ENCODE peak calls at places on chromosomes 3 and 15, in seven cellular contexts. O is cardiac fibroblast; N is uterus; H is NCI-H2081; R is activated CD4-positive, alpha-beta T cell treated with anti-CD3 and anti-CD28 coated beads for 4 hours; M is activated T-helper 1 cell treated with anti-CD3 and anti-CD28 coated beads, Interleukin-12 subunit alpha, Interleukin-12 subunit beta, Interleukin-2, Interleukin-4 antibody, amounts not matched to agents 30 ng/mL and 10 ng/mL and 1 ng/mL, durations not matched to agents 14 hours and 24 hours and 36 hours; S is NCI-H1105 treated with DMSO at 0.1 percent for 48 hours. D is an unnamed sample.
A peak's percentile ranks its signal among the peaks of the same experiment; 100 is the strongest.

GRCh38 chr15:33621156-33621555 is 310.4 kb downstream of the RYR3 start:
- DNase-seq in S (no peak), N (no peak), R (no peak), H (no peak), M (no peak), O (peak; percentile 8), D (no peak)

GRCh38 chr15:62122249-62122648 is 42.8 kb downstream of the C2CD4B start:
- DNase-seq in R (no peak), H (no peak), S (no peak), N (no peak), M (no peak), O (no peak), D (no peak)

GRCh38 chr3:184637705-184638104 is 74.2 kb downstream of the MAGEF1 start:
- DNase-seq in H (no peak), N (no peak), S (no peak), M (no peak), R (no peak), O (peak; percentile 7), D (no peak)

GRCh38 chr3:104878395-104878794 is 488.3 kb upstream of the ALCAM start:
- DNase-seq in M (no peak), R (no peak), S (no peak), N (no peak), H (no peak), O (peak; percentile 86), D (no peak)

GRCh38 chr3:133620066-133620784 is 41.5 kb downstream of the TOPBP1 start:
- DNase-seq in N (no peak), S (no peak), H (no peak), R (no peak), O (no peak), M (no peak), D (no peak)

GRCh38 chr15:100716456-100717085 is 114.2 kb downstream of the ASB7 start:
- DNase-seq in N (no peak), M (no peak), R (no peak), H (no peak), O (no peak), S (no peak), D (no peak)

GRCh38 chr15:31346367-31347066 is 19.9 kb downstream of the KLF13 start:
- DNase-seq in M (peak; percentile 38), O (no peak), H (no peak), S (no peak), N (no peak), R (no peak), D (no peak)

GRCh38 chr15:65901836-65902235 is 32.5 kb downstream of the RAB11A start:
- DNase-seq in M (no peak), H (no peak), S (no peak), R (no peak), N (no peak), O (no peak), D (no peak)

GRCh38 chr3:151638555-151638954 is 95.2 kb upstream of the AADACL2 start:
- DNase-seq in M (no peak), H (no peak), S (no peak), N (no peak), O (no peak), R (no peak), D (no peak)

GRCh38 chr3:49295489-49296058 is 18.5 kb upstream of the C3orf62 start:
- DNase-seq in H (peak; percentile 2), M (peak; percentile 9), R (peak; percentile 29), S (no peak), N (peak; percentile 29), O (peak; percentile 65), D (peak; percentile 5)

GRCh38 chr15:25178835-25179672 is 224.3 kb downstream of the SNRPN start:
- DNase-seq in R (no peak), O (no peak), S (no peak), N (peak; percentile 6), M (no peak), H (no peak), D (no peak)

GRCh38 chr3:154730221-154730620 is 300.2 kb upstream of the GPR149 start:
- DNase-seq in S (peak; percentile 99), R (no peak), N (no peak), H (peak; percentile 58), M (no peak), O (peak; percentile 6), D (no peak)

GRCh38 chr3:184085389-184085852 is 11.4 kb upstream of the HTR3E start:
- DNase-seq in M (no peak), H (no peak), R (no peak), S (no peak), O (peak; percentile 66), N (no peak), D (no peak)

GRCh38 chr15:22952826-22953579 is 27.2 kb downstream of the CYFIP1 start:
- DNase-seq in M (no peak), R (no peak), H (peak; percentile 28), S (no peak), N (no peak), O (peak; percentile 49), D (peak; percentile 29)

GRCh38 chr15:97078556-97078955 is 748.1 kb downstream of the NR2F2 start:
- DNase-seq in O (no peak), N (no peak), H (no peak), S (no peak), R (no peak), M (no peak), D (no peak)

GRCh38 chr15:72176155-72176554 is 21.4 kb downstream of the GRAMD2A start:
- DNase-seq in H (no peak), M (no peak), O (no peak), N (no peak), S (no peak), R (no peak), D (no peak)

GRCh38 chr15:31338879-31339557 is 12.4 kb downstream of the KLF13 start:
- DNase-seq in O (peak; percentile 91), S (peak; percentile 75), N (peak; percentile 75), H (peak; percentile 57), M (peak; percentile 51), R (no peak), D (peak; percentile 69)

GRCh38 chr3:126956361-126956760 is 26.6 kb upstream of the PLXNA1 start:
- DNase-seq in M (no peak), O (no peak), R (no peak), H (no peak), N (no peak), S (no peak), D (no peak)

GRCh38 chr3:175672119-175672689 is 813.1 kb downstream of the NAALADL2 start:
- DNase-seq in R (no peak), H (no peak), O (peak; percentile 59), N (no peak), M (no peak), S (peak; percentile 36), D (no peak)

GRCh38 chr15:39321977-39322376 is 258.9 kb upstream of the THBS1 start:
- DNase-seq in R (no peak), N (no peak), M (no peak), O (peak; percentile 43), S (no peak), H (no peak), D (no peak)

GRCh38 chr3:46484911-46485696 is 12.7 kb upstream of the RTP3 start:
- DNase-seq in S (no peak), O (no peak), M (no peak), H (no peak), N (no peak), R (no peak), D (peak; percentile 39)

GRCh38 chr15:31869640-31870335 is 160.5 kb upstream of the CHRNA7 start:
- DNase-seq in O (peak; percentile 9), S (peak; percentile 12), N (no peak), H (no peak), M (no peak), R (no peak), D (peak; percentile 17)

GRCh38 chr3:185930393-185931107 is 7.3 kb downstream of the TRA2B start:
- DNase-seq in O (peak; percentile 49), S (no peak), M (no peak), R (no peak), N (no peak), H (no peak), D (no peak)

GRCh38 chr3:30943206-30943605 is 48.7 kb upstream of the GADL1 start:
- DNase-seq in H (no peak), S (no peak), O (no peak), N (no peak), R (no peak), M (no peak), D (no peak)

GRCh38 chr3:120182613-120183524 is 88.6 kb upstream of the GSK3B start:
- DNase-seq in O (peak; percentile 76), H (no peak), R (no peak), N (no peak), M (no peak), S (peak; percentile 13), D (no peak)

GRCh38 chr15:90597477-90598052 is 67.8 kb downstream of the CRTC3 start:
- DNase-seq in R (no peak), S (no peak), H (no peak), O (no peak), N (no peak), M (no peak), D (no peak)

GRCh38 chr3:183824761-183825379 is 507 bp downstream of the MAP6D1 start:
- DNase-seq in R (no peak), O (no peak), S (peak; percentile 41), M (no peak), H (peak; percentile 23), N (no peak), D (peak; percentile 56)

GRCh38 chr15:62758126-62758951 is 284.2 kb upstream of the TPM1 start:
- DNase-seq in R (no peak), H (no peak), N (peak; percentile 51), S (no peak), O (peak; percentile 91), M (no peak), D (no peak)

GRCh38 chr3:184399410-184399809 is 19.6 kb downstream of the CHRD start:
- DNase-seq in M (no peak), S (no peak), N (peak; percentile 87), R (no peak), H (no peak), O (peak; percentile 93), D (no peak)

GRCh38 chr3:45381168-45381852 is 7.1 kb upstream of the LARS2 start:
- DNase-seq in M (no peak), O (peak; percentile 10), N (no peak), S (peak; percentile 26), H (peak; percentile 48), R (no peak), D (peak; percentile 52)

GRCh38 chr3:17456036-17456435 is 286.4 kb downstream of the TBC1D5 start:
- DNase-seq in R (no peak), O (no peak), N (no peak), M (no peak), S (no peak), H (no peak), D (no peak)

GRCh38 chr3:31289592-31289991 is 243.1 kb upstream of the STT3B start:
- DNase-seq in R (no peak), M (no peak), H (no peak), N (no peak), S (no peak), O (no peak), D (no peak)

GRCh38 chr3:64747682-64748081 is 59.9 kb upstream of the ADAMTS9 start:
- DNase-seq in M (no peak), H (no peak), O (no peak), S (no peak), N (no peak), R (no peak), D (no peak)

GRCh38 chr3:127967296-127967695 is 52.3 kb downstream of the KBTBD12 start:
- DNase-seq in H (no peak), N (no peak), S (no peak), M (no peak), R (no peak), O (no peak), D (no peak)

GRCh38 chr3:138334608-138335007 is 5.0 kb upstream of the NME9 start:
- DNase-seq in H (no peak), N (no peak), S (no peak), O (no peak), R (no peak), M (no peak), D (no peak)

GRCh38 chr3:45737222-45737621 is 48.0 kb downstream of the SACM1L start:
- DNase-seq in M (no peak), O (no peak), R (no peak), N (no peak), H (no peak), S (no peak), D (no peak)